ENCODE peak calls at places on chromosomes 13 and 19, in seven cellular contexts. G is fibroblast of lung, N is HFF-Myc, Y is GM23338, B is testis, U is heart left ventricle, W is BE2C. D is an unnamed sample.

GRCh38 chr19:45863840-45864628 is at the start of gene FOXA3:
- DNase-seq in Y (peak; percentile 84), N (no peak), B (no peak), W (peak; percentile 38), U (peak; percentile 56), G (peak; percentile 24), D (no peak)

GRCh38 chr13:60584976-60585375 is 188.0 kb downstream of the TDRD3 start:
- DNase-seq in U (peak; percentile 24), G (no peak), W (no peak), N (no peak), Y (peak; percentile 76), B (no peak), D (no peak)

GRCh38 chr19:41844601-41845000 is at the start of gene LYPD4:
- DNase-seq in B (peak; percentile 92), W (no peak), U (no peak), N (no peak), Y (peak; percentile 66), G (no peak), D (no peak)

GRCh38 chr13:113403255-113404104 is 39.5 kb upstream of the GRTP1 start:
- DNase-seq in Y (no peak), N (no peak), B (no peak), W (no peak), G (no peak), U (peak; percentile 51), D (no peak)

GRCh38 chr19:4713384-4713951 is 10.2 kb downstream of the DPP9 start:
- DNase-seq in G (peak; percentile 96), Y (no peak), W (no peak), N (peak; percentile 91), U (peak; percentile 91), B (no peak), D (peak; percentile 33)

GRCh38 chr19:6997679-6998445 is 23.4 kb downstream of the MBD3L2B start:
- DNase-seq in G (no peak), Y (no peak), W (no peak), U (no peak), N (no peak), B (no peak), D (no peak)

GRCh38 chr19:11377237-11377636 is 2.8 kb downstream of the SWSAP1 start:
- DNase-seq in W (peak; percentile 37), U (no peak), N (peak; percentile 68), Y (peak; percentile 27), G (peak; percentile 92), B (no peak), D (peak; percentile 57)

GRCh38 chr13:84121456-84121855 is 239.2 kb upstream of the SLITRK1 start:
- DNase-seq in G (no peak), W (no peak), N (no peak), Y (no peak), B (no peak), U (no peak), D (peak; percentile 40)

GRCh38 chr13:74891610-74892009 is 590.4 kb downstream of the TBC1D4 start:
- DNase-seq in G (peak; percentile 58), B (no peak), W (no peak), Y (no peak), N (peak; percentile 46), U (no peak), D (no peak)

GRCh38 chr13:78326608-78327007 is 276.7 kb downstream of the POU4F1 start:
- DNase-seq in W (peak; percentile 65), B (no peak), G (peak; percentile 46), U (no peak), N (no peak), Y (no peak), D (no peak)

GRCh38 chr13:86051134-86052103 is 252.2 kb upstream of the SLITRK6 start:
- DNase-seq in W (no peak), N (no peak), G (no peak), Y (peak; percentile 4), U (no peak), B (no peak), D (no peak)

GRCh38 chr13:38872693-38873092 is 117.9 kb downstream of the STOML3 start:
- DNase-seq in U (peak; percentile 30), Y (peak; percentile 83), G (peak; percentile 46), N (no peak), W (peak; percentile 61), B (peak; percentile 43), D (no peak)

GRCh38 chr13:110420626-110421025 is 113.5 kb downstream of the COL4A2 start:
- DNase-seq in B (no peak), G (no peak), N (no peak), Y (no peak), W (no peak), U (no peak), D (no peak)

GRCh38 chr19:38004505-38005223 is 97.7 kb downstream of the SIPA1L3 start:
- DNase-seq in B (peak; percentile 81), N (peak; percentile 98), Y (peak; percentile 94), W (peak; percentile 92), G (peak; percentile 97), U (peak; percentile 88), D (peak; percentile 94)

GRCh38 chr13:32045963-32046785 is 14.6 kb downstream of the FRY start:
- DNase-seq in B (no peak), W (no peak), G (peak; percentile 67), N (no peak), U (no peak), Y (peak; percentile 31), D (no peak)

GRCh38 chr13:79935121-79935520 is 405.8 kb downstream of the SPRY2 start:
- DNase-seq in G (no peak), N (no peak), W (no peak), Y (no peak), U (no peak), B (no peak), D (peak; percentile 63)

GRCh38 chr13:50152224-50152623 is 137.0 kb downstream of the KCNRG start:
- DNase-seq in B (no peak), U (no peak), G (peak; percentile 19), N (no peak), W (no peak), Y (no peak), D (no peak)

GRCh38 chr19:45402469-45403070 is 2.3 kb downstream of the PPP1R13L start:
- DNase-seq in Y (peak; percentile 88), W (peak; percentile 78), N (no peak), B (no peak), U (peak; percentile 71), G (no peak), D (no peak)

GRCh38 chr19:8585057-8585893 is 8.0 kb upstream of the MYO1F start:
- DNase-seq in G (no peak), W (no peak), U (no peak), N (no peak), B (no peak), Y (no peak), D (no peak)

GRCh38 chr13:27022571-27023311 is 148.9 kb downstream of the USP12 start:
- DNase-seq in B (no peak), U (no peak), Y (no peak), N (no peak), W (no peak), G (peak; percentile 94), D (no peak)

GRCh38 chr19:5166262-5166661 is 174.3 kb downstream of the PTPRS start:
- DNase-seq in U (no peak), Y (no peak), W (no peak), B (no peak), N (peak; percentile 26), G (peak; percentile 42), D (peak; percentile 3)

DNA sequence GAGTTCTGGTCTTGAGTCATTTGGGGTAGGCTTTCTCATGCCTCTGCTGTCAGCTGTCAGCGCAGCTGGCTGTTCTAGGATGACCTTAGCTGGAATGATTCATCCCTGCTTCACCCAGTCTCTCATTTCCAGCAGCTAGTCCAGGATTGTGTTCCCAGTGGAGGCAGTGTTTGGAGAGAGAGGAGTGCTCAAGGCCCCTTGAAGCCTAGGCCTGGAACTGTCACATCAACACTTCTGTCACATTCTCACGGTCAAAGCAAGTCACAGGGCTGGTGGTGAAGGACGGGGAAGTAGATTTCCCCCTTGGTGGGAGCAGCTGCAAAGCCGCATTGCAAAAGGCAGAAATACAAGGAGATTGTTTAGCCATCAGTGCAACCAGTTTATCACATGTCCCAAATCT is 15.2 kb downstream of the TPT1 start:
- DNase-seq in W (peak; percentile 38), Y (no peak), N (peak; percentile 81), U (peak; percentile 85), G (peak; percentile 88), B (peak; percentile 35), D (no peak)
- TF ChIP-seq CTCF in W (no peak), Y (no peak), N (no peak), U (no peak), G (no peak), B (no peak), D (no peak)

GRCh38 chr19:29545866-29546582 is 20.2 kb downstream of the VSTM2B start:
- DNase-seq in W (no peak), B (no peak), N (no peak), G (no peak), U (no peak), Y (no peak), D (no peak)

GRCh38 chr19:29542776-29543175 is 17.0 kb downstream of the VSTM2B start:
- DNase-seq in U (no peak), W (no peak), N (no peak), B (no peak), Y (no peak), G (no peak), D (no peak)

GRCh38 chr19:29543381-29543780 is 17.6 kb downstream of the VSTM2B start:
- DNase-seq in G (no peak), B (no peak), Y (no peak), W (no peak), U (no peak), N (no peak), D (no peak)

GRCh38 chr19:29546583-29547190 is 20.9 kb downstream of the VSTM2B start:
- DNase-seq in G (no peak), U (no peak), N (no peak), B (no peak), W (no peak), Y (no peak), D (no peak)

DNA sequence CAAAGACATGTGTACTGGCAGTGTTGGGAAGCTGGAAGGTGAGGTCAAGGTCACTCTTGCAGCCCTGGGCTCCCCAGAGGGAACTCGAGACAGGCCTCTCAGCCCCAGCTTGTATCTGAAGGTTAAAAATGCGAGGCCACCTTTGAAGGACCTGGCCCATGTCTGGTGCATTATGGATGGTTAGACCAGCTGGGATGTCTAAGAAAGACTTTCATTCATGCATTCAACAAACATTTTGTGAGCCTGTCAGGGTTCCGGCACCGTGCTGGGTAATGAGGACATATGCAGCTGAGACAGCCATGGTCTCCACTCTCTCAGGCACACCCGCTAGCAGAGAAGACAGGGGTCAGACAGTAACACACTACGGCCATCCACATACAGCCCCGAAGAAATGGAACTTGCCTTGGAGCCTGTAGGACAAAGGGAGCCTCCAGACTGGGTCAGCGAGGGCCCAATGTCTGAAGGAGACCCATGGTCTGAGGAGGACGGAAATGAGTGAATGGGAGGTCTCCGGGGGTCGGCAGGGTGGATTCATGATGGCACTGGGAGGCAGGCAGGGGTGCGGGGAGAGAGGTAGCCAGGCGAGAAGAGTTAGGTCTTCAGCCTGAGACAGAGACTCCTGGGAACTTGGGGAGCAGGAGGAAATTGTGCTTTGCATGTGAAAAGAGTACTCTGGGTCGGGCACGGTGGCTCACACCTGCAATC is 19.0 kb downstream of the VSTM2B start:
- DNase-seq in B (no peak), Y (no peak), G (no peak), U (no peak), W (no peak), N (no peak), D (no peak)
- H3K4me3 ChIP-seq in B (no peak overlapping the region), Y (no peak overlapping the region), G (no peak overlapping the region), U (no peak overlapping the region), W (no peak overlapping the region), N (no peak overlapping the region), D (no peak overlapping the region)

GRCh38 chr13:69324109-69324886 is 783.3 kb upstream of the ATXN8OS start:
- DNase-seq in Y (peak; percentile 32), N (no peak), W (no peak), G (peak; percentile 56), U (no peak), B (no peak), D (no peak)
- TF ChIP-seq CTCF in Y (no peak), N (no peak), W (peak; percentile 41), G (peak; percentile 10), U (no peak), B (no peak), D (no peak)

GRCh38 chr19:53945441-53945840 is 17.3 kb upstream of the CACNG8 start:
- DNase-seq in B (no peak), U (no peak), Y (peak; percentile 89), W (no peak), G (no peak), N (no peak), D (no peak)
- H3K4me3 ChIP-seq in B (no peak overlapping the region), U (no peak overlapping the region), Y (peak overlapping the region; percentile 42), W (no peak overlapping the region), G (no peak overlapping the region), N (no peak overlapping the region), D (no peak overlapping the region)

D was measured in AG04449.